ENCODE peak calls at places on chromosomes 4 and X, in seven cellular contexts. J is astrocyte; W is CD4-positive, alpha-beta T cell; L is CD8-positive, alpha-beta T cell; H is IMR-90; C is left lung; G is neural crest cell. F is an unnamed sample.

GRCh38 chrX:131985526-131986049 is 37.5 kb upstream of the STK26 start:
- DNase-seq in J (no peak), W (no peak), L (no peak), H (no peak), C (no peak), G (no peak), F (no peak)

GRCh38 chr4:7867191-7867590 is 72.5 kb downstream of the AFAP1 start:
- DNase-seq in J (no peak), W (no peak), L (no peak), H (no peak), C (no peak), G (no peak), F (no peak)

GRCh38 chrX:23902419-23902818 is 5.3 kb downstream of the APOO start:
- DNase-seq in J (peak; percentile 30), W (no peak), L (no peak), H (peak; percentile 73), C (no peak), G (no peak), F (no peak)

GRCh38 chr4:149164282-149164681 is 651.4 kb downstream of the IQCM start:
- DNase-seq in J (peak; percentile 97), W (no peak), L (no peak), H (peak; percentile 92), C (no peak), G (no peak), F (no peak)

GRCh38 chr4:110748071-110748470 is 125.2 kb upstream of the PITX2 start:
- DNase-seq in J (no peak), W (no peak), L (no peak), H (no peak), C (no peak), G (no peak), F (no peak)

GRCh38 chr4:156413411-156413985 is 459.8 kb upstream of the CTSO start:
- DNase-seq in J (no peak), W (no peak), L (no peak), H (no peak), C (no peak), G (no peak), F (no peak)

GRCh38 chr4:74473155-74473811 is 28.3 kb downstream of the AREG start:
- DNase-seq in J (peak; percentile 84), W (no peak), L (no peak), H (peak; percentile 91), C (no peak), G (no peak), F (no peak)

GRCh38 chrX:151974336-151975227 is at the start of gene GABRE:
- DNase-seq in J (no peak), W (no peak), L (no peak), H (no peak), C (peak; percentile 68), G (peak; percentile 12), F (no peak)

GRCh38 chr4:94802091-94802490 is 44.3 kb downstream of the BMPR1B start:
- DNase-seq in J (no peak), W (no peak), L (no peak), H (no peak), C (no peak), G (no peak), F (no peak)

GRCh38 chrX:150558424-150558823 is 10.0 kb upstream of the MTM1 start:
- DNase-seq in J (no peak), W (no peak), L (no peak), H (no peak), C (no peak), G (no peak), F (no peak)

GRCh38 chrX:9062621-9063020 is 28.7 kb upstream of the FAM9B start:
- DNase-seq in J (no peak), W (no peak), L (no peak), H (no peak), C (no peak), G (no peak), F (no peak)

GRCh38 chrX:866441-866990 is 235.9 kb downstream of the SHOX start:
- DNase-seq in J (no peak), W (no peak), L (no peak), H (no peak), C (no peak), G (no peak), F (no peak)

GRCh38 chr4:82380344-82380743 is 6.6 kb upstream of the HNRNPD start:
- DNase-seq in J (no peak), W (no peak), L (no peak), H (no peak), C (no peak), G (no peak), F (no peak)

GRCh38 chr4:113636438-113636818 is 125.1 kb downstream of the CAMK2D start:
- DNase-seq in J (no peak), W (no peak), L (peak; percentile 6), H (no peak), C (no peak), G (no peak), F (no peak)

GRCh38 chr4:26838055-26838842 is 22.4 kb upstream of the STIM2 start:
- DNase-seq in J (peak; percentile 34), W (no peak), L (no peak), H (no peak), C (no peak), G (no peak), F (no peak)

GRCh38 chrX:51456814-51457213 is 39.6 kb downstream of the NUDT11 start:
- DNase-seq in J (no peak), W (no peak), L (no peak), H (no peak), C (no peak), G (no peak), F (no peak)
- TF ChIP-seq CTCF in J (no peak), W (no peak), L (no peak), H (no peak), C (no peak), G (peak; percentile 46), F (no peak)

DNA sequence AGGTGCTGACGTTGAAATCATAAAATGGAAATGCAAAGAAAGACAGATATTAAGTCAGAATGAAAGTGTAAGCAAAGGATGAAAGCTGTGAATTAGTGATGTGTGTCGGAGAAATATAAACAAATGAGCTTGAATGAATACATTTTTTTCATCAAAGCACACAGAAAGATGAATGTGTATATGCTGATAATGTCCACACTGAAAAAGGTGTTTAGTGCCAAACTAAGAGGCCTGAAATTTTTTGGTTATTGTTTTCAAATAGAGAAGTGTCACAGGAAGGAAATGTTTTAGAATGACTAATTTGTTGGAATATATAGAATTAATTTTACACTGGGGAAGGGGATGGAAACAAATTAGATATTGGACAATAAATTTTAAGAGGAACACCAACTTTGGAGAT is 1217.6 kb downstream of the PCDH18 start:
- DNase-seq in J (no peak), W (no peak), L (no peak), H (no peak), C (no peak), G (no peak), F (no peak)
- TF ChIP-seq CTCF in J (no peak), W (no peak), L (no peak), H (no peak), C (no peak), G (no peak), F (no peak)

GRCh38 chrX:126820700-126821420 is 1.3 kb downstream of the PRR32 start:
- DNase-seq in J (no peak), W (no peak), L (no peak), H (no peak), C (no peak), G (no peak), F (no peak)

GRCh38 chrX:126815816-126816215 is 3.7 kb upstream of the PRR32 start:
- DNase-seq in J (no peak), W (no peak), L (no peak), H (no peak), C (no peak), G (no peak), F (no peak)

GRCh38 chrX:126824596-126824995 is 5.1 kb downstream of the PRR32 start:
- DNase-seq in J (no peak), W (no peak), L (no peak), H (no peak), C (no peak), G (no peak), F (no peak)

GRCh38 chrX:126819429-126819828 is at the start of gene PRR32:
- DNase-seq in J (no peak), W (no peak), L (no peak), H (no peak), C (no peak), G (no peak), F (no peak)
- TF ChIP-seq CTCF in J (no peak), W (no peak), L (no peak), H (no peak), C (no peak), G (no peak), F (no peak)

GRCh38 chr4:55545681-55546632 is 752 bp downstream of the CLOCK start:
- DNase-seq in J (peak; percentile 41), W (peak; percentile 47), L (peak; percentile 52), H (peak; percentile 62), C (peak; percentile 95), G (peak; percentile 54), F (peak; percentile 68)

GRCh38 chr4:55547461-55547770 is 707 bp upstream of the CLOCK start:
- DNase-seq in J (peak; percentile 47), W (no peak), L (no peak), H (no peak), C (peak; percentile 80), G (peak; percentile 59), F (no peak)

GRCh38 chr4:55546633-55547460 is at the start of gene CLOCK:
- DNase-seq in J (peak; percentile 72), W (peak; percentile 77), L (peak; percentile 73), H (peak; percentile 85), C (peak; percentile 96), G (peak; percentile 87), F (peak; percentile 88)

GRCh38 chr4:55545133-55545532 is 1.6 kb downstream of the CLOCK start:
- DNase-seq in J (peak; percentile 34), W (no peak), L (no peak), H (peak; percentile 28), C (no peak), G (no peak), F (no peak)

GRCh38 chr4:55543858-55544257 is 2.9 kb downstream of the CLOCK start:
- DNase-seq in J (no peak), W (no peak), L (no peak), H (peak; percentile 27), C (no peak), G (no peak), F (no peak)
- TF ChIP-seq CTCF in J (no peak), W (no peak), L (no peak), H (no peak), C (no peak), G (peak; percentile 47), F (no peak)

GRCh38 chrX:134753185-134754008 is 95.1 kb upstream of the PLAC1 start:
- DNase-seq in J (no peak), W (no peak), L (no peak), H (peak; percentile 65), C (no peak), G (no peak), F (no peak)
- TF ChIP-seq CTCF in J (peak; percentile 7), W (no peak), L (no peak), H (peak; percentile 37), C (no peak), G (no peak), F (no peak)

DNA sequence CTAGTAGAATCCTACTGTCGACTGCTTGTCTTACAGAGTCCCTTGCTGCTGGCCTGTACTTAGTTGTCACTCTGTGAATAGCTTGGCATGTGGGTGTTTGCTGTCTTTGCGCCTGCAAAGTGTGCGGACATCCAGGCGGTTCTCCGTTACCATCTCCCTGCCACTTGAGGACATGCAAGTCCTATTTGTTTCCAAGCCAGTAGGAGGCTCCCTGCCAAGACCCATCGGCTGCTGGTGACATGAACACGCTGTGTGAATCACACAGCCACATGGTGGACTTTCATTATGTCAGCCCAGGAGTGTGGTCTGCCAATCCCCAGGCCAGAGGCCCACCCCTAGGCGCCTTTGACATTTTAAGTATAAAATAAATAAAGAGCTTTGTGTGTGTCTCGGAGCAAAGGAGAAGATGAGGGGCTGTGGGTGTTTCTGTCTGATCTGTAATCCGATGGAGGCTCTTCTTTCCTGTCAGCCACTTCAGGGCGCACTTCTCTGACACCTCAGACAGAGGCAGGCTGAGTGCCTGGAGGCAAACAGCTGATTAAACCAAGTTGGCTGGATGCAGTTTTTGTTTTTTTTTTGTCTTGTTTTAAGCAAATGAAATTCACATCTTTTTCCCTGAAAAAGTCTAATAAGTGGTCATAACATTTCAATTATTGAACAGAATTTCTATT is 51.5 kb downstream of the ALPK1 start:
- DNase-seq in J (peak; percentile 53), W (no peak), L (no peak), H (peak; percentile 84), C (no peak), G (peak; percentile 48), F (no peak)
- TF ChIP-seq CTCF in J (peak; percentile 14), W (no peak), L (no peak), H (peak; percentile 25), C (no peak), G (peak; percentile 50), F (no peak)

F was measured in activated B cell treated with CpG ODN at 0.5 μM for 24 hours.